ENCODE peak calls at places on chromosomes 13 and 19, in nine cellular contexts. One of them, this sample, is unnamed.

GRCh38 chr13:32830632-32831031 is 185.6 kb upstream of the KL start:
- DNase-seq in sigmoid colon: no peak
- DNase-seq in body of pancreas: no peak
- DNase-seq in adrenal gland: no peak
- DNase-seq in IMR-90: no peak
- DNase-seq in transverse colon: no peak
- DNase-seq in stomach: no peak
- DNase-seq in HCT116: no peak
- DNase-seq in lower leg skin: no peak
- DNase-seq in this sample: no peak

GRCh38 chr13:58087566-58087965 is 456.0 kb downstream of the PCDH17 start:
- DNase-seq in sigmoid colon: no peak
- DNase-seq in body of pancreas: no peak
- DNase-seq in adrenal gland: no peak
- DNase-seq in IMR-90: no peak
- DNase-seq in transverse colon: no peak
- DNase-seq in stomach: no peak
- DNase-seq in HCT116: no peak
- DNase-seq in lower leg skin: no peak
- DNase-seq in this sample: no peak

GRCh38 chr13:59843040-59843439 is 320.7 kb downstream of the DIAPH3 start:
- DNase-seq in sigmoid colon: no peak
- DNase-seq in body of pancreas: no peak
- DNase-seq in adrenal gland: no peak
- DNase-seq in IMR-90: no peak
- DNase-seq in transverse colon: no peak
- DNase-seq in stomach: no peak
- DNase-seq in HCT116: no peak
- DNase-seq in lower leg skin: no peak
- DNase-seq in this sample: no peak

GRCh38 chr19:6587998-6588507 is 2.9 kb downstream of the CD70 start:
- DNase-seq in sigmoid colon: no peak
- DNase-seq in body of pancreas: no peak
- DNase-seq in adrenal gland: no peak
- DNase-seq in IMR-90: no peak
- DNase-seq in transverse colon: no peak
- DNase-seq in stomach: no peak
- DNase-seq in HCT116: no peak
- DNase-seq in lower leg skin: no peak
- DNase-seq in this sample: no peak

GRCh38 chr19:41535029-41535622 is 40.8 kb upstream of the CEACAM21 start:
- DNase-seq in sigmoid colon: no peak
- DNase-seq in body of pancreas: no peak
- DNase-seq in adrenal gland: no peak
- DNase-seq in IMR-90: no peak
- DNase-seq in transverse colon: no peak
- DNase-seq in stomach: no peak
- DNase-seq in HCT116: no peak
- DNase-seq in lower leg skin: no peak
- DNase-seq in this sample: no peak

GRCh38 chr13:52034616-52035226 is 10.2 kb downstream of the UTP14C start:
- DNase-seq in sigmoid colon: no peak
- DNase-seq in body of pancreas: no peak
- DNase-seq in adrenal gland: no peak
- DNase-seq in IMR-90: peak
- DNase-seq in transverse colon: no peak
- DNase-seq in stomach: no peak
- DNase-seq in HCT116: no peak
- DNase-seq in lower leg skin: no peak
- DNase-seq in this sample: no peak

GRCh38 chr19:46392252-46392801 is 21.0 kb downstream of the CCDC8 start:
- DNase-seq in sigmoid colon: peak
- DNase-seq in body of pancreas: no peak
- DNase-seq in adrenal gland: no peak
- DNase-seq in IMR-90: peak
- DNase-seq in transverse colon: no peak
- DNase-seq in stomach: no peak
- DNase-seq in HCT116: no peak
- DNase-seq in lower leg skin: no peak
- DNase-seq in this sample: no peak

GRCh38 chr13:71602327-71602726 is 264.7 kb downstream of the DACH1 start:
- DNase-seq in sigmoid colon: no peak
- DNase-seq in body of pancreas: no peak
- DNase-seq in adrenal gland: no peak
- DNase-seq in IMR-90: no peak
- DNase-seq in transverse colon: no peak
- DNase-seq in stomach: no peak
- DNase-seq in HCT116: no peak
- DNase-seq in lower leg skin: no peak
- DNase-seq in this sample: no peak

GRCh38 chr13:112146073-112146360 is 79.1 kb downstream of the SOX1 start:
- DNase-seq in sigmoid colon: no peak
- DNase-seq in body of pancreas: no peak
- DNase-seq in adrenal gland: no peak
- DNase-seq in IMR-90: no peak
- DNase-seq in transverse colon: no peak
- DNase-seq in stomach: peak
- DNase-seq in HCT116: no peak
- DNase-seq in lower leg skin: no peak
- DNase-seq in this sample: no peak

GRCh38 chr19:32357720-32358119 is 12.3 kb downstream of the ZNF507 start:
- DNase-seq in sigmoid colon: no peak
- DNase-seq in body of pancreas: no peak
- DNase-seq in adrenal gland: no peak
- DNase-seq in IMR-90: no peak
- DNase-seq in transverse colon: no peak
- DNase-seq in stomach: no peak
- DNase-seq in HCT116: no peak
- DNase-seq in lower leg skin: no peak
- DNase-seq in this sample: no peak

GRCh38 chr19:23787106-23787505 is 28.4 kb upstream of the ZNF681 start:
- DNase-seq in sigmoid colon: no peak
- DNase-seq in body of pancreas: no peak
- DNase-seq in adrenal gland: peak
- DNase-seq in IMR-90: peak
- DNase-seq in transverse colon: peak
- DNase-seq in stomach: no peak
- DNase-seq in HCT116: no peak
- DNase-seq in lower leg skin: no peak
- DNase-seq in this sample: no peak

DNA sequence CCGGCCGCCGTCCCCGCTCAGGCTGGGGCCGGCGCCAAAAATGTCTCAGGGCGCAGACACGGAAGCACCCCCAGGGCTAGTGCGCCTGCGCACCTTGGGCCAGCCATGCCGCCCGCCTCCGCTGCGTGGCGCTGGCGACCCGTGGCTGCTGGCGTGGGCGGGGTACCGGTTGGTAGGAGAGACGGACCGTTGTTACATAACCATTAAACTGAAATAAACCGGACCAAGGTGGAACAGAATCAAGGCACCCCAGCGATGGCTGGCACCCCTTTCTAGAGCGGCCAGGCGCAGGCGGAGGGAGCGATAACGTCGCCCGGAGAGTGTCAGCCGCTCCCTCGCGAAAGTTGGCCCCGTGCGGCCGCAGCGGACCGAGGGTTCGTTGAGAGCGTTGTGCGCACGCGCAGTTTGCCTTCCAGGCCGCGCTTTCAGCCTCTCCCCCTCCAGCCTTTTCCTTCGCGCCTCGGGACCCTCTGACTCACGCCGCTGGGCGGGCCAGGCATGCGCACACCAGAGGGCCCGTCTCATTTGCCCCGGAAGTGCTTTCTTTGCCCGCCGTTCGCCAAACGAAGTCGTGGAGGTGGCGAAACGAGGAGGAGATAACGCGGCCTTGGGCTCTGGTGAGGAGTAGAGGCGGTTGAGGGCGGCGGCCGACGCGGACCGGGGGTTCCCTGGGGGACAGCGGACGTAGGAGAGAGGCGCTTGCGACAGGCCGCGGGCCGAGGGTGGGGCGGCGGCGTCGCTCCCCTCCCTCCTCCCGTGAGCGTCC is at the start of the genes PLEKHJ1 and SF3A2:
- DNase-seq in sigmoid colon: peak
- DNase-seq in body of pancreas: peak
- DNase-seq in adrenal gland: peak
- DNase-seq in IMR-90: peak
- DNase-seq in transverse colon: peak
- DNase-seq in stomach: peak
- DNase-seq in HCT116: peak
- DNase-seq in lower leg skin: peak
- DNase-seq in this sample: peak
- TF ChIP-seq POLR2A in sigmoid colon: peak
- TF ChIP-seq POLR2A in body of pancreas: peak
- TF ChIP-seq POLR2A in adrenal gland: peak
- TF ChIP-seq POLR2A in IMR-90: peak
- TF ChIP-seq POLR2A in transverse colon: peak
- TF ChIP-seq POLR2A in stomach: no peak
- TF ChIP-seq POLR2A in HCT116: peak
- TF ChIP-seq POLR2A in lower leg skin: no peak
- TF ChIP-seq POLR2A in this sample: peak

DNA sequence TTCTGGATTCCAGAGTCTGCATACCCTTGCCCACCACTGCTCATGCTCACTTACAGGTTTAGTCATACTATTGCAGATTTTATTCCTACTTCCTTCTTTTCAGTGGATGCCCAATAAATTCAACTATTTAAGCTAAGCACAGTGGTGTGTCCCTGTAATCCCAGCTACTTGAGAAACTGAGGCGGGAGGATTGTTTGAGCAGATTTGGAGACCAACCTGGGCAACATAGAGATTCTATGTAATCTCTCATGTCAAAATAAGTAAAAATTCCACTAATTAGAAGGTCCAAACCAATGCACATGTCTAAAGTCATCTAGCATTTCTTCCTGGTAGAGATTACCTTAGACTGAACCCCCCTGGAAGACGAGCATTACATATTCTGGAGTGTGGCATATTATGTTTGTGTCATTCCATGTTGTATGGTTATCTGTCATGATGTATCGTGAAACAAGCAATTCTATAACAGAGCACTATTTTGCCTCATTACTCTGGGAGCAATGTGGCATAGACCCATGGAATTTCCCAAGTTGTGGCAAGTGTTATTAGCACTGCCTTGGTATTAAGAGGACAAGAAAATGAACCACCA is 8.3 kb downstream of the HMGB1 start:
- DNase-seq in sigmoid colon: no peak
- DNase-seq in body of pancreas: no peak
- DNase-seq in adrenal gland: no peak
- DNase-seq in IMR-90: no peak
- DNase-seq in transverse colon: no peak
- DNase-seq in stomach: no peak
- DNase-seq in HCT116: no peak
- DNase-seq in lower leg skin: no peak
- DNase-seq in this sample: no peak
- TF ChIP-seq POLR2A in sigmoid colon: no peak
- TF ChIP-seq POLR2A in body of pancreas: no peak
- TF ChIP-seq POLR2A in adrenal gland: no peak
- TF ChIP-seq POLR2A in IMR-90: no peak
- TF ChIP-seq POLR2A in transverse colon: no peak
- TF ChIP-seq POLR2A in stomach: no peak
- TF ChIP-seq POLR2A in HCT116: no peak
- TF ChIP-seq POLR2A in lower leg skin: no peak
- TF ChIP-seq POLR2A in this sample: peak

GRCh38 chr19:36152061-36152885 is at the start of gene COX7A1:
- DNase-seq in sigmoid colon: peak
- DNase-seq in body of pancreas: peak
- DNase-seq in adrenal gland: peak
- DNase-seq in IMR-90: no peak
- DNase-seq in transverse colon: peak
- DNase-seq in stomach: no peak
- DNase-seq in HCT116: no peak
- DNase-seq in lower leg skin: peak
- DNase-seq in this sample: no peak

GRCh38 chr19:36149673-36150406 is 2.4 kb downstream of the COX7A1 start:
- DNase-seq in sigmoid colon: no peak
- DNase-seq in body of pancreas: no peak
- DNase-seq in adrenal gland: no peak
- DNase-seq in IMR-90: no peak
- DNase-seq in transverse colon: no peak
- DNase-seq in stomach: no peak
- DNase-seq in HCT116: no peak
- DNase-seq in lower leg skin: peak
- DNase-seq in this sample: no peak

GRCh38 chr19:36152886-36153525 is 759 bp upstream of the COX7A1 start:
- DNase-seq in sigmoid colon: no peak
- DNase-seq in body of pancreas: no peak
- DNase-seq in adrenal gland: no peak
- DNase-seq in IMR-90: peak
- DNase-seq in transverse colon: no peak
- DNase-seq in stomach: no peak
- DNase-seq in HCT116: no peak
- DNase-seq in lower leg skin: no peak
- DNase-seq in this sample: no peak

GRCh38 chr19:36150586-36150985 is 1.7 kb downstream of the COX7A1 start:
- DNase-seq in sigmoid colon: no peak
- DNase-seq in body of pancreas: no peak
- DNase-seq in adrenal gland: no peak
- DNase-seq in IMR-90: no peak
- DNase-seq in transverse colon: no peak
- DNase-seq in stomach: no peak
- DNase-seq in HCT116: no peak
- DNase-seq in lower leg skin: no peak
- DNase-seq in this sample: no peak

GRCh38 chr19:36151144-36152051 is 849 bp downstream of the COX7A1 start:
- DNase-seq in sigmoid colon: peak
- DNase-seq in body of pancreas: peak
- DNase-seq in adrenal gland: peak
- DNase-seq in IMR-90: no peak
- DNase-seq in transverse colon: no peak
- DNase-seq in stomach: no peak
- DNase-seq in HCT116: no peak
- DNase-seq in lower leg skin: peak
- DNase-seq in this sample: no peak
- TF ChIP-seq POLR2A in sigmoid colon: no peak
- TF ChIP-seq POLR2A in body of pancreas: no peak
- TF ChIP-seq POLR2A in adrenal gland: peak
- TF ChIP-seq POLR2A in IMR-90: no peak
- TF ChIP-seq POLR2A in transverse colon: no peak
- TF ChIP-seq POLR2A in stomach: no peak
- TF ChIP-seq POLR2A in HCT116: no peak
- TF ChIP-seq POLR2A in lower leg skin: no peak
- TF ChIP-seq POLR2A in this sample: no peak

GRCh38 chr19:952680-953500 is 27.1 kb downstream of the ARID3A start:
- DNase-seq in sigmoid colon: no peak
- DNase-seq in body of pancreas: peak
- DNase-seq in adrenal gland: no peak
- DNase-seq in IMR-90: no peak
- DNase-seq in transverse colon: peak
- DNase-seq in stomach: no peak
- DNase-seq in HCT116: no peak
- DNase-seq in lower leg skin: no peak
- DNase-seq in this sample: no peak
- TF ChIP-seq POLR2A in sigmoid colon: no peak
- TF ChIP-seq POLR2A in body of pancreas: no peak
- TF ChIP-seq POLR2A in adrenal gland: no peak
- TF ChIP-seq POLR2A in IMR-90: no peak
- TF ChIP-seq POLR2A in transverse colon: no peak
- TF ChIP-seq POLR2A in stomach: no peak
- TF ChIP-seq POLR2A in HCT116: no peak
- TF ChIP-seq POLR2A in lower leg skin: no peak
- TF ChIP-seq POLR2A in this sample: no peak

GRCh38 chr19:49443366-49444099 is 2.2 kb upstream of the SLC17A7 start:
- DNase-seq in sigmoid colon: peak
- DNase-seq in body of pancreas: peak
- DNase-seq in adrenal gland: peak
- DNase-seq in IMR-90: peak
- DNase-seq in transverse colon: peak
- DNase-seq in stomach: peak
- DNase-seq in HCT116: peak
- DNase-seq in lower leg skin: peak
- DNase-seq in this sample: peak
- TF ChIP-seq POLR2A in sigmoid colon: no peak
- TF ChIP-seq POLR2A in body of pancreas: peak
- TF ChIP-seq POLR2A in adrenal gland: no peak
- TF ChIP-seq POLR2A in IMR-90: no peak
- TF ChIP-seq POLR2A in transverse colon: peak
- TF ChIP-seq POLR2A in stomach: no peak
- TF ChIP-seq POLR2A in HCT116: no peak
- TF ChIP-seq POLR2A in lower leg skin: no peak
- TF ChIP-seq POLR2A in this sample: no peak

This sample was measured in erythroblast.